ENCODE peak calls at places on chromosomes 6 and 20, in eight cellular contexts. S is lung; V is hepatocyte; X is uterus; U is heart right ventricle; K is CD4-positive, alpha-beta memory T cell; M is CD8-positive, alpha-beta T cell; L is lower lobe of right lung. O is an unnamed sample.

GRCh38 chr6:166989427-166990034 is 9.7 kb upstream of the CEP43 start:
- DNase-seq in S (no peak), V (peak; percentile 36), X (no peak), U (no peak), K (peak; percentile 51), M (peak; percentile 55), L (no peak), O (no peak)

GRCh38 chr6:107716688-107717089 is 107.4 kb downstream of the SCML4 start:
- DNase-seq in S (no peak), V (no peak), X (no peak), U (no peak), K (peak; percentile 92), M (peak; percentile 75), L (no peak), O (no peak)

GRCh38 chr20:62062661-62063600 is 2.8 kb downstream of the TAF4 start:
- DNase-seq in S (no peak), V (no peak), X (no peak), U (no peak), K (no peak), M (no peak), L (no peak), O (no peak)

GRCh38 chr6:147382945-147383554 is 125.4 kb upstream of the SAMD5 start:
- DNase-seq in S (no peak), V (peak; percentile 31), X (no peak), U (no peak), K (no peak), M (no peak), L (no peak), O (no peak)

GRCh38 chr6:137919837-137920304 is 52.8 kb downstream of the TNFAIP3 start:
- DNase-seq in S (no peak), V (no peak), X (no peak), U (no peak), K (no peak), M (no peak), L (no peak), O (no peak)

GRCh38 chr6:159608961-159609673 is 83.9 kb downstream of the SOD2 start:
- DNase-seq in S (no peak), V (no peak), X (no peak), U (no peak), K (no peak), M (no peak), L (no peak), O (no peak)

GRCh38 chr20:63124782-63125580 is 91.0 kb downstream of the YTHDF1 start:
- DNase-seq in S (no peak), V (no peak), X (no peak), U (peak; percentile 1), K (no peak), M (no peak), L (peak; percentile 29), O (peak; percentile 1)

GRCh38 chr6:132388291-132388690 is 13.0 kb downstream of the MOXD1 start:
- DNase-seq in S (no peak), V (no peak), X (no peak), U (no peak), K (no peak), M (no peak), L (no peak), O (no peak)

GRCh38 chr20:1815502-1816085 is 79.6 kb upstream of the SIRPA start:
- DNase-seq in S (no peak), V (no peak), X (no peak), U (no peak), K (no peak), M (no peak), L (no peak), O (no peak)

GRCh38 chr6:37667050-37667814 is 30.5 kb downstream of the MDGA1 start:
- DNase-seq in S (no peak), V (peak; percentile 21), X (no peak), U (no peak), K (no peak), M (no peak), L (no peak), O (no peak)

GRCh38 chr6:7161845-7162244 is 54.1 kb downstream of the RREB1 start:
- DNase-seq in S (no peak), V (no peak), X (no peak), U (no peak), K (no peak), M (no peak), L (no peak), O (no peak)

GRCh38 chr20:37680420-37680819 is 13.4 kb upstream of the CTNNBL1 start:
- DNase-seq in S (no peak), V (peak; percentile 26), X (no peak), U (no peak), K (no peak), M (no peak), L (no peak), O (no peak)

GRCh38 chr20:6731951-6732580 is 35.4 kb upstream of the BMP2 start:
- DNase-seq in S (no peak), V (no peak), X (peak; percentile 63), U (peak; percentile 71), K (no peak), M (no peak), L (peak; percentile 48), O (peak; percentile 36)

GRCh38 chr20:53890434-53891305 is 179.7 kb downstream of the BCAS1 start:
- DNase-seq in S (no peak), V (no peak), X (no peak), U (no peak), K (no peak), M (no peak), L (no peak), O (no peak)

GRCh38 chr6:153125032-153125431 is 6.0 kb downstream of the RGS17 start:
- DNase-seq in S (no peak), V (no peak), X (no peak), U (no peak), K (no peak), M (no peak), L (no peak), O (no peak)

GRCh38 chr6:158591134-158591809 is 31.4 kb downstream of the TMEM181 start:
- DNase-seq in S (no peak), V (no peak), X (no peak), U (no peak), K (no peak), M (no peak), L (no peak), O (no peak)

GRCh38 chr20:57222631-57222950 is 43.9 kb downstream of the BMP7 start:
- DNase-seq in S (no peak), V (no peak), X (no peak), U (no peak), K (no peak), M (no peak), L (no peak), O (no peak)
- H3K27me3 ChIP-seq in S (no peaks in the 10 kb centered on the region), V (no peaks in the 10 kb centered on the region), X (no peaks in the 10 kb centered on the region), U (no peaks in the 10 kb centered on the region), K (no peaks in the 10 kb centered on the region), M (no peaks in the 10 kb centered on the region), L (no peaks in the 10 kb centered on the region), O (no peaks in the 10 kb centered on the region)

GRCh38 chr6:10382728-10383127 is 32.1 kb downstream of the TFAP2A start:
- DNase-seq in S (no peak), V (no peak), X (no peak), U (no peak), K (no peak), M (no peak), L (no peak), O (no peak)

GRCh38 chr6:10382322-10382721 is 32.6 kb downstream of the TFAP2A start:
- DNase-seq in S (no peak), V (no peak), X (no peak), U (no peak), K (no peak), M (no peak), L (no peak), O (no peak)

GRCh38 chr6:10384064-10384317 is 30.9 kb downstream of the TFAP2A start:
- DNase-seq in S (no peak), V (no peak), X (no peak), U (no peak), K (no peak), M (no peak), L (no peak), O (no peak)

GRCh38 chr6:10384333-10384718 is 30.5 kb downstream of the TFAP2A start:
- DNase-seq in S (no peak), V (no peak), X (no peak), U (no peak), K (no peak), M (no peak), L (no peak), O (no peak)

DNA sequence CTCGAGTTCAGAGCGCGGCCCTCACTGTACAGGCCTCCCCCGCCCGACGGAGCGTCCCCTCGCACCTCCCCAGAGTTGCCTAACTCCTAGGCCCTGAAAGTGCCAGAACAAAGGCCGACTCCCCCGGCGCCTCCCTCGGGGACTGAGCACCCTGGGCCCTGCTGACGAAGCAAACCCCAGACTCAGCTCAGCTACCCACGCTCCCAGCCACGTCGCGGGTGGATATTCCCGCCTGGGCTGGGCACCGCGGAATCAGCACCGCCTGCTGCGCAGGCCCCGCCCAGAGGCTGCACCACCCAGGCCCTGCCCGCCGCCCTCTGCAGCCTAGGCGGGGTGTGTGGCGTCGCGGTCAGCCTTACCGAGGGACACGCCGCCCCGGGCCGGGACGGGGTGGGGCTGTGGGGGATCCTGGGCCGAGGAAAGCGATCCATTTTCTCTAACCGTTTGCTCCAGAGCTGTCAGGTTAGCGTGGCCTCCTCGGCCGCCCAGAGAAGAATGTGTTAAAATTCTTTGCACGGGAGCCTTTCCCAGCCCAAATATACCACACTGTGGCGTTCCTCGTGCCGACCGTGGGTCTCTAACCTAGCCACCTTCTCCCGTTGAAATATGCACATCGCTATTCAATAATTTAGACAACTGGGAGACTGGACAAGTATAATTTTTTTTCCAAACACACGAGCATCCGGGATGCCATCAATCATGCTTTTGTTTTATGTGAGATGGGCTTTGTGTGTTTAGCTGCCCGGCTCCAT is 31.4 kb downstream of the TFAP2A start:
- DNase-seq in S (no peak), V (no peak), X (no peak), U (no peak), K (no peak), M (no peak), L (no peak), O (no peak)
- H3K27me3 ChIP-seq in S (peaks cover 22% of the 10 kb centered on the region), V (peaks cover 87% of the 10 kb centered on the region), X (peaks cover 9% of the 10 kb centered on the region), U (peaks cover 28% of the 10 kb centered on the region), K (peaks cover 65% of the 10 kb centered on the region), M (peaks cover 57% of the 10 kb centered on the region), L (peaks cover 86% of the 10 kb centered on the region), O (peaks cover 86% of the 10 kb centered on the region)

DNA sequence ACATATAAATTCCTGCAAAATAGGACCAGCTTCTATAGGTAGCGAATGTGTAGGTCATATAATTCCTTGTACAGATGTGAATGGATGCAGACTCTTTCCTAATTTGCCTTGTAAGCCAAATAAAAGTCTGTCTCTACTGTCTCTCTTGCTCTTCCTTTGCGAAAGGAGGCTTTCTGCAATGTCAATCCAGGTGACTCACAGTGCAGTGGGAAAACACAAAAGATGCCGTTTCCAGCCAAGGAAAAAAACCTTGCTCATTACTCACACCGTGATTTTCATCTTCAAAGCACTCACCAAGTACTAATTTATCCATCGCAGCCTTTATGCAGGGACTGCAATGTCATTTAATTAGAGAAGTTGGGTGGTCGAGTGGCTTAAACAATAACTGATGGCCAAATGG is 23.8 kb downstream of the SAYSD1 start:
- DNase-seq in S (no peak), V (no peak), X (no peak), U (no peak), K (no peak), M (no peak), L (no peak), O (no peak)
- H3K27me3 ChIP-seq in S (no peaks in the 10 kb centered on the region), V (peaks cover 8% of the 10 kb centered on the region), X (no peaks in the 10 kb centered on the region), U (no peaks in the 10 kb centered on the region), K (no peaks in the 10 kb centered on the region), M (no peaks in the 10 kb centered on the region), L (peaks cover 4% of the 10 kb centered on the region), O (no peaks in the 10 kb centered on the region)

DNA sequence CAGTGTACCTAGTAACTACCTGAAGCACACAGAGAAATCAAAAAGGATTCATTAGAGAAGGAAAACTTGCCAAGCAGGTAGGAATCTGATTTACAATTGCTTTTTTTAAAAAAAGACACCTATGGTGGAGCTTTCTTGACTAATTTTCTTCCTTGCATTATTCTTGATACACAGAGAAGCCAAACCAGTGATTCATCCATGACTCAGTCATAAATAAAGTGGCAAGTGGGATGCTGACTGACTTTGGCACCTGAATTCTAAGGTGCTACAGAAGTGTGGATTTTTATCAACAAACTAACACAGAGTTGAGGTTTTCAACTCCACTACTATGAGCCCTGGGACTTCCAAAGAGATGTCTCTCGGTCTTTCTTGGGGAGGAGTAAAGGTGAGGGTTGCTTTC is 281.2 kb downstream of the BMP7 start:
- DNase-seq in S (no peak), V (no peak), X (no peak), U (no peak), K (no peak), M (no peak), L (no peak), O (no peak)
- H3K27me3 ChIP-seq in S (no peaks in the 10 kb centered on the region), V (no peaks in the 10 kb centered on the region), X (no peaks in the 10 kb centered on the region), U (no peaks in the 10 kb centered on the region), K (no peaks in the 10 kb centered on the region), M (no peaks in the 10 kb centered on the region), L (peaks cover 11% of the 10 kb centered on the region), O (no peaks in the 10 kb centered on the region)